ENCODE peak calls at places on chromosomes 7 and 10, in ten cellular contexts. One of them, this sample, is unnamed.

GRCh38 chr7:103011650-103012049 is 62.9 kb downstream of the FBXL13 start:
- DNase-seq in head of caudate nucleus: no peak
- DNase-seq in transverse colon: no peak
- DNase-seq in NCI-H524 treated with DMSO at 0.1 percent for 48 hours: no peak
- DNase-seq in activated CD4-positive, alpha-beta T cell treated with anti-CD3 and anti-CD28 coated beads, Interleukin-2, amount 50 U/mL, for 48 hours: no peak
- DNase-seq in left lung: no peak
- DNase-seq in left cardiac atrium: no peak
- DNase-seq in A673: no peak
- DNase-seq in tibial nerve: no peak
- DNase-seq in gastrocnemius medialis: no peak
- DNase-seq in this sample: no peak

GRCh38 chr10:119222531-119222930 is 15.2 kb downstream of the GRK5 start:
- DNase-seq in head of caudate nucleus: no peak
- DNase-seq in transverse colon: no peak
- DNase-seq in NCI-H524 treated with DMSO at 0.1 percent for 48 hours: no peak
- DNase-seq in activated CD4-positive, alpha-beta T cell treated with anti-CD3 and anti-CD28 coated beads, Interleukin-2, amount 50 U/mL, for 48 hours: no peak
- DNase-seq in left lung: no peak
- DNase-seq in left cardiac atrium: no peak
- DNase-seq in A673: no peak
- DNase-seq in tibial nerve: no peak
- DNase-seq in gastrocnemius medialis: no peak
- DNase-seq in this sample: no peak

GRCh38 chr7:45920543-45921380 is at the start of gene IGFBP3:
- DNase-seq in head of caudate nucleus: no peak
- DNase-seq in transverse colon: no peak
- DNase-seq in NCI-H524 treated with DMSO at 0.1 percent for 48 hours: no peak
- DNase-seq in activated CD4-positive, alpha-beta T cell treated with anti-CD3 and anti-CD28 coated beads, Interleukin-2, amount 50 U/mL, for 48 hours: no peak
- DNase-seq in left lung: peak
- DNase-seq in left cardiac atrium: peak
- DNase-seq in A673: peak
- DNase-seq in tibial nerve: no peak
- DNase-seq in gastrocnemius medialis: no peak
- DNase-seq in this sample: peak

GRCh38 chr7:101308245-101309085 is 13.1 kb downstream of the IFT22 start:
- DNase-seq in head of caudate nucleus: peak
- DNase-seq in transverse colon: peak
- DNase-seq in NCI-H524 treated with DMSO at 0.1 percent for 48 hours: no peak
- DNase-seq in activated CD4-positive, alpha-beta T cell treated with anti-CD3 and anti-CD28 coated beads, Interleukin-2, amount 50 U/mL, for 48 hours: peak
- DNase-seq in left lung: peak
- DNase-seq in left cardiac atrium: peak
- DNase-seq in A673: peak
- DNase-seq in tibial nerve: no peak
- DNase-seq in gastrocnemius medialis: no peak
- DNase-seq in this sample: peak

GRCh38 chr10:24518981-24519597 is 204.6 kb downstream of the ARHGAP21 start:
- DNase-seq in head of caudate nucleus: peak
- DNase-seq in transverse colon: peak
- DNase-seq in NCI-H524 treated with DMSO at 0.1 percent for 48 hours: no peak
- DNase-seq in activated CD4-positive, alpha-beta T cell treated with anti-CD3 and anti-CD28 coated beads, Interleukin-2, amount 50 U/mL, for 48 hours: peak
- DNase-seq in left lung: no peak
- DNase-seq in left cardiac atrium: peak
- DNase-seq in A673: peak
- DNase-seq in tibial nerve: peak
- DNase-seq in gastrocnemius medialis: peak
- DNase-seq in this sample: no peak

GRCh38 chr7:117165656-117166055 is 157.2 kb downstream of the WNT2 start:
- DNase-seq in head of caudate nucleus: no peak
- DNase-seq in transverse colon: peak
- DNase-seq in NCI-H524 treated with DMSO at 0.1 percent for 48 hours: peak
- DNase-seq in activated CD4-positive, alpha-beta T cell treated with anti-CD3 and anti-CD28 coated beads, Interleukin-2, amount 50 U/mL, for 48 hours: no peak
- DNase-seq in left lung: no peak
- DNase-seq in left cardiac atrium: no peak
- DNase-seq in A673: no peak
- DNase-seq in tibial nerve: no peak
- DNase-seq in gastrocnemius medialis: no peak
- DNase-seq in this sample: no peak

GRCh38 chr7:75739796-75740672 is 1.3 kb upstream of the HIP1 start:
- DNase-seq in head of caudate nucleus: no peak
- DNase-seq in transverse colon: no peak
- DNase-seq in NCI-H524 treated with DMSO at 0.1 percent for 48 hours: no peak
- DNase-seq in activated CD4-positive, alpha-beta T cell treated with anti-CD3 and anti-CD28 coated beads, Interleukin-2, amount 50 U/mL, for 48 hours: no peak
- DNase-seq in left lung: no peak
- DNase-seq in left cardiac atrium: no peak
- DNase-seq in A673: no peak
- DNase-seq in tibial nerve: no peak
- DNase-seq in gastrocnemius medialis: no peak
- DNase-seq in this sample: no peak

GRCh38 chr7:40758590-40758989 is 623.8 kb downstream of the SUGCT start:
- DNase-seq in head of caudate nucleus: no peak
- DNase-seq in transverse colon: no peak
- DNase-seq in NCI-H524 treated with DMSO at 0.1 percent for 48 hours: no peak
- DNase-seq in activated CD4-positive, alpha-beta T cell treated with anti-CD3 and anti-CD28 coated beads, Interleukin-2, amount 50 U/mL, for 48 hours: no peak
- DNase-seq in left lung: no peak
- DNase-seq in left cardiac atrium: no peak
- DNase-seq in A673: peak
- DNase-seq in tibial nerve: no peak
- DNase-seq in gastrocnemius medialis: no peak
- DNase-seq in this sample: no peak

GRCh38 chr10:78579995-78580394 is 488.8 kb upstream of the ZMIZ1 start:
- DNase-seq in head of caudate nucleus: peak
- DNase-seq in transverse colon: peak
- DNase-seq in NCI-H524 treated with DMSO at 0.1 percent for 48 hours: no peak
- DNase-seq in activated CD4-positive, alpha-beta T cell treated with anti-CD3 and anti-CD28 coated beads, Interleukin-2, amount 50 U/mL, for 48 hours: no peak
- DNase-seq in left lung: no peak
- DNase-seq in left cardiac atrium: peak
- DNase-seq in A673: peak
- DNase-seq in tibial nerve: no peak
- DNase-seq in gastrocnemius medialis: no peak
- DNase-seq in this sample: peak

GRCh38 chr7:118573065-118573464 is 348.6 kb downstream of the ANKRD7 start:
- DNase-seq in head of caudate nucleus: no peak
- DNase-seq in transverse colon: no peak
- DNase-seq in NCI-H524 treated with DMSO at 0.1 percent for 48 hours: peak
- DNase-seq in activated CD4-positive, alpha-beta T cell treated with anti-CD3 and anti-CD28 coated beads, Interleukin-2, amount 50 U/mL, for 48 hours: no peak
- DNase-seq in left lung: no peak
- DNase-seq in left cardiac atrium: peak
- DNase-seq in A673: no peak
- DNase-seq in tibial nerve: no peak
- DNase-seq in gastrocnemius medialis: peak
- DNase-seq in this sample: peak

This sample was measured in COR-L47.